ENCODE peak calls at places on chromosomes 1 and 21, in seven cellular contexts. S is neural progenitor cell, Z is OCI-LY7, W is GM23338, U is PC-3, P is MM.1S, B is HCT116. N is an unnamed sample.

GRCh38 chr21:42669069-42669468 is 15.6 kb downstream of the PDE9A start:
- DNase-seq in S (no peak), Z (no peak), W (peak), U (peak), P (no peak), B (no peak), N (no peak)

GRCh38 chr1:183956559-183957188 is 80.9 kb downstream of the COLGALT2 start:
- DNase-seq in S (no peak), Z (peak), W (no peak), U (peak), P (peak), B (peak), N (no peak)

GRCh38 chr1:155864393-155864792 is 5.0 kb downstream of the SYT11 start:
- DNase-seq in S (no peak), Z (no peak), W (no peak), U (no peak), P (no peak), B (no peak), N (no peak)

GRCh38 chr1:153553691-153554608 is 4.9 kb upstream of the S100A3 start:
- DNase-seq in S (no peak), Z (no peak), W (no peak), U (no peak), P (no peak), B (no peak), N (no peak)

GRCh38 chr1:231171623-231172197 is 9.9 kb downstream of the TRIM67 start:
- DNase-seq in S (no peak), Z (no peak), W (no peak), U (peak), P (no peak), B (no peak), N (no peak)

GRCh38 chr1:212667223-212668139 is 32.2 kb downstream of the BATF3 start:
- DNase-seq in S (no peak), Z (peak), W (peak), U (peak), P (no peak), B (peak), N (peak)

GRCh38 chr1:203440780-203441179 is 34.8 kb upstream of the PRELP start:
- DNase-seq in S (peak), Z (peak), W (peak), U (peak), P (peak), B (no peak), N (peak)

GRCh38 chr1:245051349-245052221 is 103.2 kb upstream of the KIF26B start:
- DNase-seq in S (no peak), Z (no peak), W (peak), U (no peak), P (no peak), B (no peak), N (peak)

GRCh38 chr1:186564558-186564957 is 103.6 kb upstream of the PDC start:
- DNase-seq in S (no peak), Z (no peak), W (no peak), U (no peak), P (no peak), B (no peak), N (no peak)

GRCh38 chr21:33251119-33251518 is 15.0 kb upstream of the IL10RB start:
- DNase-seq in S (no peak), Z (no peak), W (no peak), U (no peak), P (no peak), B (no peak), N (no peak)

GRCh38 chr1:89519779-89520358 is 4.8 kb upstream of the LRRC8B start:
- DNase-seq in S (peak), Z (peak), W (peak), U (peak), P (peak), B (peak), N (peak)

GRCh38 chr1:12113433-12114339 is 50.6 kb downstream of the TNFRSF8 start:
- DNase-seq in S (no peak), Z (no peak), W (no peak), U (peak), P (peak), B (no peak), N (no peak)

GRCh38 chr1:58031416-58031815 is 515.1 kb downstream of the OMA1 start:
- DNase-seq in S (no peak), Z (no peak), W (peak), U (no peak), P (no peak), B (no peak), N (no peak)

GRCh38 chr21:36186506-36187399 is 30.1 kb downstream of the DOP1B start:
- DNase-seq in S (no peak), Z (no peak), W (no peak), U (no peak), P (no peak), B (no peak), N (no peak)

GRCh38 chr1:226107471-226108460 is 45.2 kb downstream of the H3-3A start:
- DNase-seq in S (no peak), Z (peak), W (no peak), U (peak), P (no peak), B (no peak), N (no peak)

GRCh38 chr1:160376525-160377131 is 9.8 kb downstream of the NHLH1 start:
- DNase-seq in S (peak), Z (peak), W (peak), U (peak), P (peak), B (peak), N (peak)

GRCh38 chr1:154344977-154345837 is 19.9 kb downstream of the ATP8B2 start:
- DNase-seq in S (peak), Z (peak), W (peak), U (peak), P (peak), B (no peak), N (peak)

GRCh38 chr1:20282544-20282943 is 8.1 kb upstream of the VWA5B1 start:
- DNase-seq in S (no peak), Z (no peak), W (no peak), U (no peak), P (no peak), B (no peak), N (no peak)

GRCh38 chr1:181141431-181141910 is 53.0 kb downstream of the IER5 start:
- DNase-seq in S (no peak), Z (peak), W (no peak), U (peak), P (no peak), B (no peak), N (no peak)

GRCh38 chr1:183987593-183988318 is 49.8 kb downstream of the COLGALT2 start:
- DNase-seq in S (no peak), Z (no peak), W (no peak), U (no peak), P (no peak), B (no peak), N (no peak)

GRCh38 chr1:61157420-61157987 is 75.1 kb downstream of the NFIA start:
- DNase-seq in S (no peak), Z (no peak), W (no peak), U (no peak), P (peak), B (no peak), N (peak)

GRCh38 chr1:10663668-10664035 is 132.8 kb downstream of the CASZ1 start:
- DNase-seq in S (peak), Z (no peak), W (peak), U (no peak), P (no peak), B (no peak), N (peak)

GRCh38 chr1:171984850-171985485 is 143.7 kb downstream of the DNM3 start:
- DNase-seq in S (peak), Z (peak), W (peak), U (peak), P (peak), B (peak), N (peak)

GRCh38 chr1:180382326-180383115 is 119.9 kb downstream of the ACBD6 start:
- DNase-seq in S (no peak), Z (no peak), W (no peak), U (peak), P (no peak), B (no peak), N (no peak)

GRCh38 chr1:204087181-204087892 is 14.4 kb downstream of the SOX13 start:
- DNase-seq in S (no peak), Z (no peak), W (no peak), U (no peak), P (no peak), B (no peak), N (no peak)

GRCh38 chr1:104238991-104239390 is 489.3 kb downstream of the AMY1C start:
- DNase-seq in S (peak), Z (no peak), W (peak), U (no peak), P (no peak), B (no peak), N (no peak)

DNA sequence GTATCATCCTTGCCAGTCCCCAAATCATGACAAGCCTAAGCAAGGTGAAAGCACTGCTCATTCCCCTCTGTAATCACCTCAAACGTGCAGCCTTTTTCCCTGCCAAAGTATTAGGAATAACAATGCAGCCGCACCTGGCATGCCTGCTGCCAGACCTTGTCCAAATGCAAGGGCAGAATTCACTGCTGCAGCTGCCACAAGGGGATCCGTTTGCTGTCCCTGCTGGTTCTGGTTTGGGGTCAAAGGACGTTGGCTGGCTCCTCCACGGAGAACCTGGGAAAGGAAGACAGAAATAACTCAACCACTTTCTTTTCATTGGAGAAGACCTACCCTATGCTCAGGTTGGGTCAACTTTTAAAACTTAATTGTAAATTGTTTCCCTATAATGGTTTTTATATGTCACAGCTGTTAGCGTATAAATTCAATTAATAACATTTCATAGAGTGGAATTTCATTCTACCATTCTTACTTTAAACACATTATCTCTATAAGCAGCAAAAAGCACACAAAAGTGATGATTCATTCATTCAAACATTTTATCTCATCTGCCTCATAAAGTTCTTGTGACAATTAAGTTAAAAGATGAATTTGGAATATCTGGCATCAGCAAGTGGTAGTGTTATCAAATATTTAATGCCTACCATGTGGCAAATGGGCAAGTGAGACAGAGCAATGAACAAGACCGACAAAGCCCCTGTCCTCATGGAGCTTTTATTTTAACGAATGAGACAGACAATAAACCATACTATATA is 59.8 kb upstream of the SDC3 start:
- DNase-seq in S (no peak), Z (no peak), W (no peak), U (no peak), P (no peak), B (no peak), N (no peak)
- TF ChIP-seq CTCF in S (no peak), Z (no peak), W (no peak), U (no peak), P (no peak), B (no peak), N (no peak)

GRCh38 chr1:119159096-119159495 is 18.6 kb upstream of the WARS2 start:
- DNase-seq in S (no peak), Z (no peak), W (no peak), U (no peak), P (no peak), B (no peak), N (no peak)
- TF ChIP-seq EZH2phosphoT487 in S (no peak), Z (no peak), W (no peak), U (no peak), P (no peak), B (no peak), N (no peak)

DNA sequence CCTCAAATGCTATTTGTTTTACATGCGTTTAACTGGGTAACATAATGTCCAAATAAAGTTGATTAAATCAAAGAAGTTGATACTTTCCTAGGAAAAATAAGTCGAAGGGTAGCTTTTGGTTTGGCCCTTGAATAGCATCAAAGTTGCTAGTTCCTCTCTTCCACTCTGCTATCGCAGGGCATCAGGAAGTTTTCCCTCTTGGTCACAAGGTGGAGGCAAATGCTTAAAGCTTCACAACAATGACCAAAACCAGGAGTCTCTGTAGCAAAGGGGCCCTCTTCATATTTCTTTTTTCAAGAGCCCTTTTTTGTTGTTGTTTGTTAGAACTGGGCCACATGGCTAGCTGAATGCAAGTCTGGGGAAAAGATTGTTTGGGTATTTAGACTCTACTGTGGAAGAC is 668.4 kb downstream of the KCNT2 start:
- DNase-seq in S (peak), Z (no peak), W (peak), U (peak), P (no peak), B (no peak), N (peak)
- TF ChIP-seq CTCF in S (peak), Z (no peak), W (peak), U (peak), P (peak), B (peak), N (peak)

GRCh38 chr1:14909920-14910466 is 243.6 kb upstream of the TMEM51 start:
- DNase-seq in S (no peak), Z (no peak), W (peak), U (no peak), P (no peak), B (no peak), N (no peak)
- TF ChIP-seq EZH2phosphoT487 in S (no peak), Z (no peak), W (no peak), U (no peak), P (no peak), B (no peak), N (no peak)

GRCh38 chr1:70486676-70487470 is 75.8 kb downstream of the CTH start:
- DNase-seq in S (no peak), Z (no peak), W (no peak), U (peak), P (no peak), B (no peak), N (peak)

GRCh38 chr1:70487471-70487840 is 76.4 kb downstream of the CTH start:
- DNase-seq in S (no peak), Z (no peak), W (no peak), U (no peak), P (no peak), B (no peak), N (no peak)

GRCh38 chr1:70490153-70490552 is 79.1 kb downstream of the CTH start:
- DNase-seq in S (no peak), Z (no peak), W (no peak), U (no peak), P (no peak), B (no peak), N (no peak)

GRCh38 chr1:70485624-70486023 is 74.6 kb downstream of the CTH start:
- DNase-seq in S (no peak), Z (no peak), W (no peak), U (no peak), P (no peak), B (no peak), N (no peak)

GRCh38 chr1:70487910-70488665 is 77.0 kb downstream of the CTH start:
- DNase-seq in S (peak), Z (peak), W (peak), U (peak), P (peak), B (peak), N (peak)
- TF ChIP-seq CTCF in S (peak), Z (peak), W (peak), U (peak), P (peak), B (peak), N (peak)

GRCh38 chr1:59433440-59433813 is 136.5 kb downstream of the FGGY start:
- DNase-seq in S (no peak), Z (no peak), W (no peak), U (peak), P (no peak), B (no peak), N (no peak)

GRCh38 chr1:59429651-59430050 is 132.8 kb downstream of the FGGY start:
- DNase-seq in S (no peak), Z (no peak), W (no peak), U (no peak), P (no peak), B (no peak), N (no peak)

GRCh38 chr1:59434336-59434735 is 137.4 kb downstream of the FGGY start:
- DNase-seq in S (no peak), Z (no peak), W (no peak), U (peak), P (no peak), B (no peak), N (no peak)

GRCh38 chr1:59432531-59433439 is 135.9 kb downstream of the FGGY start:
- DNase-seq in S (no peak), Z (no peak), W (no peak), U (no peak), P (no peak), B (no peak), N (peak)

GRCh38 chr1:59431566-59432294 is 134.8 kb downstream of the FGGY start:
- DNase-seq in S (no peak), Z (no peak), W (no peak), U (peak), P (no peak), B (no peak), N (no peak)
- TF ChIP-seq EZH2phosphoT487 in S (no peak), Z (no peak), W (no peak), U (no peak), P (no peak), B (no peak), N (no peak)

GRCh38 chr1:94244816-94245215 is 7.4 kb upstream of the ARHGAP29 start:
- DNase-seq in S (no peak), Z (no peak), W (no peak), U (peak), P (no peak), B (no peak), N (no peak)

GRCh38 chr1:94243665-94244064 is 6.3 kb upstream of the ARHGAP29 start:
- DNase-seq in S (no peak), Z (no peak), W (no peak), U (no peak), P (no peak), B (no peak), N (no peak)

GRCh38 chr1:94239796-94240195 is 2.4 kb upstream of the ARHGAP29 start:
- DNase-seq in S (no peak), Z (no peak), W (no peak), U (peak), P (no peak), B (no peak), N (no peak)

GRCh38 chr1:94237291-94238226 is at the start of gene ARHGAP29:
- DNase-seq in S (peak), Z (peak), W (peak), U (peak), P (peak), B (peak), N (peak)

GRCh38 chr1:94240822-94241221 is 3.4 kb upstream of the ARHGAP29 start:
- DNase-seq in S (peak), Z (peak), W (peak), U (peak), P (no peak), B (no peak), N (peak)
- TF ChIP-seq CTCF in S (peak), Z (peak), W (peak), U (peak), P (no peak), B (peak), N (peak)